ENCODE peak calls at places on chromosomes 1 and 21, in eight cellular contexts. One of them, this sample, is unnamed.

GRCh38 chr1:91066545-91066944 is 44.7 kb upstream of the ZNF644 start:
- DNase-seq in fibroblast of villous mesenchyme: no peak
- DNase-seq in RPMI8226: no peak
- DNase-seq in M059J: no peak
- DNase-seq in retina: no peak
- DNase-seq in activated CD4-positive, alpha-beta T cell treated with anti-CD3 and anti-CD28 coated beads, Interleukin-2, amount 50 U/mL, for 24 hours: no peak
- DNase-seq in T-cell: no peak
- DNase-seq in effector memory CD8-positive, alpha-beta T cell: no peak
- DNase-seq in this sample: no peak

GRCh38 chr1:197462539-197462938 is 194.5 kb downstream of the CRB1 start:
- DNase-seq in fibroblast of villous mesenchyme: no peak
- DNase-seq in RPMI8226: no peak
- DNase-seq in M059J: no peak
- DNase-seq in retina: no peak
- DNase-seq in activated CD4-positive, alpha-beta T cell treated with anti-CD3 and anti-CD28 coated beads, Interleukin-2, amount 50 U/mL, for 24 hours: no peak
- DNase-seq in T-cell: no peak
- DNase-seq in effector memory CD8-positive, alpha-beta T cell: no peak
- DNase-seq in this sample: no peak

GRCh38 chr1:39933956-39934941 is 20.7 kb upstream of the MFSD2A start:
- DNase-seq in fibroblast of villous mesenchyme: peak
- DNase-seq in RPMI8226: no peak
- DNase-seq in M059J: peak
- DNase-seq in retina: no peak
- DNase-seq in activated CD4-positive, alpha-beta T cell treated with anti-CD3 and anti-CD28 coated beads, Interleukin-2, amount 50 U/mL, for 24 hours: no peak
- DNase-seq in T-cell: no peak
- DNase-seq in effector memory CD8-positive, alpha-beta T cell: no peak
- DNase-seq in this sample: no peak

GRCh38 chr1:189409774-189410173 is 1067.9 kb downstream of the BRINP3 start:
- DNase-seq in fibroblast of villous mesenchyme: no peak
- DNase-seq in RPMI8226: no peak
- DNase-seq in M059J: no peak
- DNase-seq in retina: no peak
- DNase-seq in activated CD4-positive, alpha-beta T cell treated with anti-CD3 and anti-CD28 coated beads, Interleukin-2, amount 50 U/mL, for 24 hours: no peak
- DNase-seq in T-cell: no peak
- DNase-seq in effector memory CD8-positive, alpha-beta T cell: no peak
- DNase-seq in this sample: no peak

GRCh38 chr1:10891081-10891480 is 94.6 kb upstream of the CASZ1 start:
- DNase-seq in fibroblast of villous mesenchyme: no peak
- DNase-seq in RPMI8226: no peak
- DNase-seq in M059J: no peak
- DNase-seq in retina: no peak
- DNase-seq in activated CD4-positive, alpha-beta T cell treated with anti-CD3 and anti-CD28 coated beads, Interleukin-2, amount 50 U/mL, for 24 hours: no peak
- DNase-seq in T-cell: no peak
- DNase-seq in effector memory CD8-positive, alpha-beta T cell: no peak
- DNase-seq in this sample: no peak

GRCh38 chr1:201566933-201567801 is 28.2 kb downstream of the NAV1 start:
- DNase-seq in fibroblast of villous mesenchyme: no peak
- DNase-seq in RPMI8226: no peak
- DNase-seq in M059J: no peak
- DNase-seq in retina: no peak
- DNase-seq in activated CD4-positive, alpha-beta T cell treated with anti-CD3 and anti-CD28 coated beads, Interleukin-2, amount 50 U/mL, for 24 hours: no peak
- DNase-seq in T-cell: no peak
- DNase-seq in effector memory CD8-positive, alpha-beta T cell: no peak
- DNase-seq in this sample: no peak

GRCh38 chr1:98088361-98088760 is 167.5 kb upstream of the DPYD start:
- DNase-seq in fibroblast of villous mesenchyme: no peak
- DNase-seq in RPMI8226: no peak
- DNase-seq in M059J: no peak
- DNase-seq in retina: no peak
- DNase-seq in activated CD4-positive, alpha-beta T cell treated with anti-CD3 and anti-CD28 coated beads, Interleukin-2, amount 50 U/mL, for 24 hours: no peak
- DNase-seq in T-cell: no peak
- DNase-seq in effector memory CD8-positive, alpha-beta T cell: no peak
- DNase-seq in this sample: no peak

GRCh38 chr1:1080951-1081310 is 6.8 kb upstream of the RNF223 start:
- DNase-seq in fibroblast of villous mesenchyme: no peak
- DNase-seq in RPMI8226: no peak
- DNase-seq in M059J: no peak
- DNase-seq in retina: no peak
- DNase-seq in activated CD4-positive, alpha-beta T cell treated with anti-CD3 and anti-CD28 coated beads, Interleukin-2, amount 50 U/mL, for 24 hours: no peak
- DNase-seq in T-cell: no peak
- DNase-seq in effector memory CD8-positive, alpha-beta T cell: no peak
- DNase-seq in this sample: no peak

GRCh38 chr1:30804381-30804780 is 46.8 kb upstream of the LAPTM5 start:
- DNase-seq in fibroblast of villous mesenchyme: no peak
- DNase-seq in RPMI8226: no peak
- DNase-seq in M059J: no peak
- DNase-seq in retina: no peak
- DNase-seq in activated CD4-positive, alpha-beta T cell treated with anti-CD3 and anti-CD28 coated beads, Interleukin-2, amount 50 U/mL, for 24 hours: no peak
- DNase-seq in T-cell: no peak
- DNase-seq in effector memory CD8-positive, alpha-beta T cell: no peak
- DNase-seq in this sample: no peak

GRCh38 chr1:29653034-29653810 is 416.9 kb downstream of the PTPRU start:
- DNase-seq in fibroblast of villous mesenchyme: no peak
- DNase-seq in RPMI8226: no peak
- DNase-seq in M059J: no peak
- DNase-seq in retina: no peak
- DNase-seq in activated CD4-positive, alpha-beta T cell treated with anti-CD3 and anti-CD28 coated beads, Interleukin-2, amount 50 U/mL, for 24 hours: no peak
- DNase-seq in T-cell: no peak
- DNase-seq in effector memory CD8-positive, alpha-beta T cell: no peak
- DNase-seq in this sample: no peak

GRCh38 chr1:203522237-203522636 is 28.3 kb downstream of the OPTC start:
- DNase-seq in fibroblast of villous mesenchyme: no peak
- DNase-seq in RPMI8226: no peak
- DNase-seq in M059J: no peak
- DNase-seq in retina: peak
- DNase-seq in activated CD4-positive, alpha-beta T cell treated with anti-CD3 and anti-CD28 coated beads, Interleukin-2, amount 50 U/mL, for 24 hours: no peak
- DNase-seq in T-cell: no peak
- DNase-seq in effector memory CD8-positive, alpha-beta T cell: no peak
- DNase-seq in this sample: peak

GRCh38 chr21:44575307-44576024 is 1.9 kb downstream of the KRTAP10-4 start:
- DNase-seq in fibroblast of villous mesenchyme: no peak
- DNase-seq in RPMI8226: no peak
- DNase-seq in M059J: no peak
- DNase-seq in retina: no peak
- DNase-seq in activated CD4-positive, alpha-beta T cell treated with anti-CD3 and anti-CD28 coated beads, Interleukin-2, amount 50 U/mL, for 24 hours: no peak
- DNase-seq in T-cell: no peak
- DNase-seq in effector memory CD8-positive, alpha-beta T cell: no peak
- DNase-seq in this sample: no peak

GRCh38 chr1:53112271-53112774 is 30.1 kb downstream of the SLC1A7 start:
- DNase-seq in fibroblast of villous mesenchyme: peak
- DNase-seq in RPMI8226: no peak
- DNase-seq in M059J: peak
- DNase-seq in retina: no peak
- DNase-seq in activated CD4-positive, alpha-beta T cell treated with anti-CD3 and anti-CD28 coated beads, Interleukin-2, amount 50 U/mL, for 24 hours: no peak
- DNase-seq in T-cell: no peak
- DNase-seq in effector memory CD8-positive, alpha-beta T cell: no peak
- DNase-seq in this sample: no peak

GRCh38 chr1:248858096-248858890 is 592 bp downstream of the ZNF692 start:
- DNase-seq in fibroblast of villous mesenchyme: peak
- DNase-seq in RPMI8226: peak
- DNase-seq in M059J: peak
- DNase-seq in retina: peak
- DNase-seq in activated CD4-positive, alpha-beta T cell treated with anti-CD3 and anti-CD28 coated beads, Interleukin-2, amount 50 U/mL, for 24 hours: peak
- DNase-seq in T-cell: no peak
- DNase-seq in effector memory CD8-positive, alpha-beta T cell: no peak
- DNase-seq in this sample: peak

GRCh38 chr1:77347646-77348045 is 65.8 kb downstream of the AK5 start:
- DNase-seq in fibroblast of villous mesenchyme: peak
- DNase-seq in RPMI8226: no peak
- DNase-seq in M059J: peak
- DNase-seq in retina: no peak
- DNase-seq in activated CD4-positive, alpha-beta T cell treated with anti-CD3 and anti-CD28 coated beads, Interleukin-2, amount 50 U/mL, for 24 hours: no peak
- DNase-seq in T-cell: no peak
- DNase-seq in effector memory CD8-positive, alpha-beta T cell: no peak
- DNase-seq in this sample: no peak

GRCh38 chr1:197614916-197615692 is 160.2 kb downstream of the DENND1B start:
- DNase-seq in fibroblast of villous mesenchyme: peak
- DNase-seq in RPMI8226: peak
- DNase-seq in M059J: peak
- DNase-seq in retina: peak
- DNase-seq in activated CD4-positive, alpha-beta T cell treated with anti-CD3 and anti-CD28 coated beads, Interleukin-2, amount 50 U/mL, for 24 hours: no peak
- DNase-seq in T-cell: no peak
- DNase-seq in effector memory CD8-positive, alpha-beta T cell: peak
- DNase-seq in this sample: peak

GRCh38 chr1:35886606-35887431 is 3.8 kb downstream of the AGO1 start:
- DNase-seq in fibroblast of villous mesenchyme: no peak
- DNase-seq in RPMI8226: peak
- DNase-seq in M059J: no peak
- DNase-seq in retina: peak
- DNase-seq in activated CD4-positive, alpha-beta T cell treated with anti-CD3 and anti-CD28 coated beads, Interleukin-2, amount 50 U/mL, for 24 hours: no peak
- DNase-seq in T-cell: no peak
- DNase-seq in effector memory CD8-positive, alpha-beta T cell: no peak
- DNase-seq in this sample: peak

GRCh38 chr1:1337793-1338147 is 6.7 kb downstream of the TAS1R3 start:
- DNase-seq in fibroblast of villous mesenchyme: no peak
- DNase-seq in RPMI8226: no peak
- DNase-seq in M059J: no peak
- DNase-seq in retina: no peak
- DNase-seq in activated CD4-positive, alpha-beta T cell treated with anti-CD3 and anti-CD28 coated beads, Interleukin-2, amount 50 U/mL, for 24 hours: no peak
- DNase-seq in T-cell: no peak
- DNase-seq in effector memory CD8-positive, alpha-beta T cell: no peak
- DNase-seq in this sample: peak

GRCh38 chr1:158333405-158334145 is 2.2 kb upstream of the CD1B start:
- DNase-seq in fibroblast of villous mesenchyme: no peak
- DNase-seq in RPMI8226: no peak
- DNase-seq in M059J: no peak
- DNase-seq in retina: no peak
- DNase-seq in activated CD4-positive, alpha-beta T cell treated with anti-CD3 and anti-CD28 coated beads, Interleukin-2, amount 50 U/mL, for 24 hours: no peak
- DNase-seq in T-cell: no peak
- DNase-seq in effector memory CD8-positive, alpha-beta T cell: no peak
- DNase-seq in this sample: no peak

GRCh38 chr1:233909195-233909594 is 4.7 kb downstream of the SLC35F3 start:
- DNase-seq in fibroblast of villous mesenchyme: peak
- DNase-seq in RPMI8226: no peak
- DNase-seq in M059J: peak
- DNase-seq in retina: no peak
- DNase-seq in activated CD4-positive, alpha-beta T cell treated with anti-CD3 and anti-CD28 coated beads, Interleukin-2, amount 50 U/mL, for 24 hours: no peak
- DNase-seq in T-cell: no peak
- DNase-seq in effector memory CD8-positive, alpha-beta T cell: no peak
- DNase-seq in this sample: no peak

GRCh38 chr21:45251635-45252447 is 35.9 kb downstream of the POFUT2 start:
- DNase-seq in fibroblast of villous mesenchyme: no peak
- DNase-seq in RPMI8226: no peak
- DNase-seq in M059J: no peak
- DNase-seq in retina: no peak
- DNase-seq in activated CD4-positive, alpha-beta T cell treated with anti-CD3 and anti-CD28 coated beads, Interleukin-2, amount 50 U/mL, for 24 hours: no peak
- DNase-seq in T-cell: no peak
- DNase-seq in effector memory CD8-positive, alpha-beta T cell: no peak
- DNase-seq in this sample: no peak

GRCh38 chr1:42978317-42979036 is 19.8 kb upstream of the SLC2A1 start:
- DNase-seq in fibroblast of villous mesenchyme: no peak
- DNase-seq in RPMI8226: no peak
- DNase-seq in M059J: no peak
- DNase-seq in retina: no peak
- DNase-seq in activated CD4-positive, alpha-beta T cell treated with anti-CD3 and anti-CD28 coated beads, Interleukin-2, amount 50 U/mL, for 24 hours: no peak
- DNase-seq in T-cell: no peak
- DNase-seq in effector memory CD8-positive, alpha-beta T cell: no peak
- DNase-seq in this sample: no peak

GRCh38 chr1:245260116-245260882 is 105.5 kb downstream of the KIF26B start:
- DNase-seq in fibroblast of villous mesenchyme: no peak
- DNase-seq in RPMI8226: peak
- DNase-seq in M059J: no peak
- DNase-seq in retina: peak
- DNase-seq in activated CD4-positive, alpha-beta T cell treated with anti-CD3 and anti-CD28 coated beads, Interleukin-2, amount 50 U/mL, for 24 hours: no peak
- DNase-seq in T-cell: no peak
- DNase-seq in effector memory CD8-positive, alpha-beta T cell: no peak
- DNase-seq in this sample: no peak

GRCh38 chr1:235999259-235999925 is 65.5 kb downstream of the NID1 start:
- DNase-seq in fibroblast of villous mesenchyme: peak
- DNase-seq in RPMI8226: no peak
- DNase-seq in M059J: peak
- DNase-seq in retina: no peak
- DNase-seq in activated CD4-positive, alpha-beta T cell treated with anti-CD3 and anti-CD28 coated beads, Interleukin-2, amount 50 U/mL, for 24 hours: peak
- DNase-seq in T-cell: peak
- DNase-seq in effector memory CD8-positive, alpha-beta T cell: peak
- DNase-seq in this sample: no peak

GRCh38 chr1:206905295-206906164 is 8.3 kb downstream of the IL24 start:
- DNase-seq in fibroblast of villous mesenchyme: peak
- DNase-seq in RPMI8226: no peak
- DNase-seq in M059J: peak
- DNase-seq in retina: no peak
- DNase-seq in activated CD4-positive, alpha-beta T cell treated with anti-CD3 and anti-CD28 coated beads, Interleukin-2, amount 50 U/mL, for 24 hours: no peak
- DNase-seq in T-cell: no peak
- DNase-seq in effector memory CD8-positive, alpha-beta T cell: no peak
- DNase-seq in this sample: no peak

GRCh38 chr1:41423511-41424191 is 60.8 kb downstream of the EDN2 start:
- DNase-seq in fibroblast of villous mesenchyme: no peak
- DNase-seq in RPMI8226: peak
- DNase-seq in M059J: no peak
- DNase-seq in retina: no peak
- DNase-seq in activated CD4-positive, alpha-beta T cell treated with anti-CD3 and anti-CD28 coated beads, Interleukin-2, amount 50 U/mL, for 24 hours: no peak
- DNase-seq in T-cell: no peak
- DNase-seq in effector memory CD8-positive, alpha-beta T cell: no peak
- DNase-seq in this sample: peak

GRCh38 chr21:38596264-38597042 is 98.2 kb upstream of the ERG start:
- DNase-seq in fibroblast of villous mesenchyme: no peak
- DNase-seq in RPMI8226: no peak
- DNase-seq in M059J: peak
- DNase-seq in retina: no peak
- DNase-seq in activated CD4-positive, alpha-beta T cell treated with anti-CD3 and anti-CD28 coated beads, Interleukin-2, amount 50 U/mL, for 24 hours: no peak
- DNase-seq in T-cell: no peak
- DNase-seq in effector memory CD8-positive, alpha-beta T cell: no peak
- DNase-seq in this sample: no peak

GRCh38 chr1:45574105-45574626 is 9.7 kb upstream of the NASP start:
- DNase-seq in fibroblast of villous mesenchyme: no peak
- DNase-seq in RPMI8226: no peak
- DNase-seq in M059J: no peak
- DNase-seq in retina: no peak
- DNase-seq in activated CD4-positive, alpha-beta T cell treated with anti-CD3 and anti-CD28 coated beads, Interleukin-2, amount 50 U/mL, for 24 hours: no peak
- DNase-seq in T-cell: no peak
- DNase-seq in effector memory CD8-positive, alpha-beta T cell: no peak
- DNase-seq in this sample: no peak

GRCh38 chr1:49060766-49061165 is 284.1 kb upstream of the BEND5 start:
- DNase-seq in fibroblast of villous mesenchyme: no peak
- DNase-seq in RPMI8226: no peak
- DNase-seq in M059J: no peak
- DNase-seq in retina: no peak
- DNase-seq in activated CD4-positive, alpha-beta T cell treated with anti-CD3 and anti-CD28 coated beads, Interleukin-2, amount 50 U/mL, for 24 hours: no peak
- DNase-seq in T-cell: no peak
- DNase-seq in effector memory CD8-positive, alpha-beta T cell: no peak
- DNase-seq in this sample: no peak

GRCh38 chr1:228243093-228243492 is 35.2 kb downstream of the OBSCN start:
- DNase-seq in fibroblast of villous mesenchyme: no peak
- DNase-seq in RPMI8226: no peak
- DNase-seq in M059J: no peak
- DNase-seq in retina: no peak
- DNase-seq in activated CD4-positive, alpha-beta T cell treated with anti-CD3 and anti-CD28 coated beads, Interleukin-2, amount 50 U/mL, for 24 hours: no peak
- DNase-seq in T-cell: no peak
- DNase-seq in effector memory CD8-positive, alpha-beta T cell: no peak
- DNase-seq in this sample: no peak

GRCh38 chr21:41879190-41879998 is at the start of gene PRDM15:
- DNase-seq in fibroblast of villous mesenchyme: peak
- DNase-seq in RPMI8226: peak
- DNase-seq in M059J: peak
- DNase-seq in retina: peak
- DNase-seq in activated CD4-positive, alpha-beta T cell treated with anti-CD3 and anti-CD28 coated beads, Interleukin-2, amount 50 U/mL, for 24 hours: peak
- DNase-seq in T-cell: peak
- DNase-seq in effector memory CD8-positive, alpha-beta T cell: peak
- DNase-seq in this sample: peak

GRCh38 chr1:59232209-59232608 is 64.7 kb upstream of the FGGY start:
- DNase-seq in fibroblast of villous mesenchyme: no peak
- DNase-seq in RPMI8226: peak
- DNase-seq in M059J: no peak
- DNase-seq in retina: peak
- DNase-seq in activated CD4-positive, alpha-beta T cell treated with anti-CD3 and anti-CD28 coated beads, Interleukin-2, amount 50 U/mL, for 24 hours: no peak
- DNase-seq in T-cell: no peak
- DNase-seq in effector memory CD8-positive, alpha-beta T cell: no peak
- DNase-seq in this sample: no peak

This sample was measured in NCI-H82.